ENCODE peak calls at places on chromosome 7, in eight cellular contexts. One of them, this sample, is unnamed.

GRCh38 chr7:30791126-30791525 is 19.9 kb downstream of the MINDY4 start:
- DNase-seq in T-helper 9 cell: no peak
- DNase-seq in astrocyte of the spinal cord: no peak
- DNase-seq in stimulated activated naive CD8-positive, alpha-beta T cell treated with anti-CD3 and anti-CD28 coated beads, Interleukin-15, Interleukin-2, amounts not matched to agents 100 U/mL and 50 U/mL, for 24 hours: no peak
- DNase-seq in stimulated activated CD8-positive, alpha-beta memory T cell treated with anti-CD3 and anti-CD28 coated beads, Interleukin-15, amount 100 ng/mL, for 1 hour: no peak
- DNase-seq in T follicular helper cell: no peak
- DNase-seq in amniotic epithelial cell: no peak
- DNase-seq in transverse colon: no peak
- DNase-seq in this sample: no peak

GRCh38 chr7:137658194-137658900 is 188.4 kb downstream of the DGKI start:
- DNase-seq in T-helper 9 cell: no peak
- DNase-seq in astrocyte of the spinal cord: no peak
- DNase-seq in stimulated activated naive CD8-positive, alpha-beta T cell treated with anti-CD3 and anti-CD28 coated beads, Interleukin-15, Interleukin-2, amounts not matched to agents 100 U/mL and 50 U/mL, for 24 hours: no peak
- DNase-seq in stimulated activated CD8-positive, alpha-beta memory T cell treated with anti-CD3 and anti-CD28 coated beads, Interleukin-15, amount 100 ng/mL, for 1 hour: no peak
- DNase-seq in T follicular helper cell: no peak
- DNase-seq in amniotic epithelial cell: peak
- DNase-seq in transverse colon: no peak
- DNase-seq in this sample: no peak

GRCh38 chr7:157347217-157347904 is 10.6 kb downstream of the DNAJB6 start:
- DNase-seq in T-helper 9 cell: no peak
- DNase-seq in astrocyte of the spinal cord: peak
- DNase-seq in stimulated activated naive CD8-positive, alpha-beta T cell treated with anti-CD3 and anti-CD28 coated beads, Interleukin-15, Interleukin-2, amounts not matched to agents 100 U/mL and 50 U/mL, for 24 hours: no peak
- DNase-seq in stimulated activated CD8-positive, alpha-beta memory T cell treated with anti-CD3 and anti-CD28 coated beads, Interleukin-15, amount 100 ng/mL, for 1 hour: no peak
- DNase-seq in T follicular helper cell: no peak
- DNase-seq in amniotic epithelial cell: peak
- DNase-seq in transverse colon: peak
- DNase-seq in this sample: peak

GRCh38 chr7:414681-415560 is 104.7 kb downstream of the PDGFA start:
- DNase-seq in T-helper 9 cell: no peak
- DNase-seq in astrocyte of the spinal cord: no peak
- DNase-seq in stimulated activated naive CD8-positive, alpha-beta T cell treated with anti-CD3 and anti-CD28 coated beads, Interleukin-15, Interleukin-2, amounts not matched to agents 100 U/mL and 50 U/mL, for 24 hours: no peak
- DNase-seq in stimulated activated CD8-positive, alpha-beta memory T cell treated with anti-CD3 and anti-CD28 coated beads, Interleukin-15, amount 100 ng/mL, for 1 hour: no peak
- DNase-seq in T follicular helper cell: no peak
- DNase-seq in amniotic epithelial cell: no peak
- DNase-seq in transverse colon: no peak
- DNase-seq in this sample: no peak

GRCh38 chr7:15131661-15132060 is 229.1 kb upstream of the DGKB start:
- DNase-seq in T-helper 9 cell: no peak
- DNase-seq in astrocyte of the spinal cord: no peak
- DNase-seq in stimulated activated naive CD8-positive, alpha-beta T cell treated with anti-CD3 and anti-CD28 coated beads, Interleukin-15, Interleukin-2, amounts not matched to agents 100 U/mL and 50 U/mL, for 24 hours: no peak
- DNase-seq in stimulated activated CD8-positive, alpha-beta memory T cell treated with anti-CD3 and anti-CD28 coated beads, Interleukin-15, amount 100 ng/mL, for 1 hour: no peak
- DNase-seq in T follicular helper cell: no peak
- DNase-seq in amniotic epithelial cell: no peak
- DNase-seq in transverse colon: no peak
- DNase-seq in this sample: no peak

GRCh38 chr7:159370-160270 is 32.8 kb upstream of the FAM20C start:
- DNase-seq in T-helper 9 cell: no peak
- DNase-seq in astrocyte of the spinal cord: no peak
- DNase-seq in stimulated activated naive CD8-positive, alpha-beta T cell treated with anti-CD3 and anti-CD28 coated beads, Interleukin-15, Interleukin-2, amounts not matched to agents 100 U/mL and 50 U/mL, for 24 hours: no peak
- DNase-seq in stimulated activated CD8-positive, alpha-beta memory T cell treated with anti-CD3 and anti-CD28 coated beads, Interleukin-15, amount 100 ng/mL, for 1 hour: no peak
- DNase-seq in T follicular helper cell: no peak
- DNase-seq in amniotic epithelial cell: no peak
- DNase-seq in transverse colon: no peak
- DNase-seq in this sample: no peak

GRCh38 chr7:143345428-143345900 is 17.0 kb downstream of the FAM131B start:
- DNase-seq in T-helper 9 cell: peak
- DNase-seq in astrocyte of the spinal cord: peak
- DNase-seq in stimulated activated naive CD8-positive, alpha-beta T cell treated with anti-CD3 and anti-CD28 coated beads, Interleukin-15, Interleukin-2, amounts not matched to agents 100 U/mL and 50 U/mL, for 24 hours: peak
- DNase-seq in stimulated activated CD8-positive, alpha-beta memory T cell treated with anti-CD3 and anti-CD28 coated beads, Interleukin-15, amount 100 ng/mL, for 1 hour: no peak
- DNase-seq in T follicular helper cell: peak
- DNase-seq in amniotic epithelial cell: peak
- DNase-seq in transverse colon: peak
- DNase-seq in this sample: peak

GRCh38 chr7:128121731-128122576 is 90.7 kb upstream of the LRRC4 start:
- DNase-seq in T-helper 9 cell: no peak
- DNase-seq in astrocyte of the spinal cord: no peak
- DNase-seq in stimulated activated naive CD8-positive, alpha-beta T cell treated with anti-CD3 and anti-CD28 coated beads, Interleukin-15, Interleukin-2, amounts not matched to agents 100 U/mL and 50 U/mL, for 24 hours: no peak
- DNase-seq in stimulated activated CD8-positive, alpha-beta memory T cell treated with anti-CD3 and anti-CD28 coated beads, Interleukin-15, amount 100 ng/mL, for 1 hour: no peak
- DNase-seq in T follicular helper cell: no peak
- DNase-seq in amniotic epithelial cell: no peak
- DNase-seq in transverse colon: no peak
- DNase-seq in this sample: no peak

GRCh38 chr7:24778543-24779282 is 21.4 kb upstream of the GSDME start:
- DNase-seq in T-helper 9 cell: no peak
- DNase-seq in astrocyte of the spinal cord: peak
- DNase-seq in stimulated activated naive CD8-positive, alpha-beta T cell treated with anti-CD3 and anti-CD28 coated beads, Interleukin-15, Interleukin-2, amounts not matched to agents 100 U/mL and 50 U/mL, for 24 hours: no peak
- DNase-seq in stimulated activated CD8-positive, alpha-beta memory T cell treated with anti-CD3 and anti-CD28 coated beads, Interleukin-15, amount 100 ng/mL, for 1 hour: no peak
- DNase-seq in T follicular helper cell: no peak
- DNase-seq in amniotic epithelial cell: peak
- DNase-seq in transverse colon: no peak
- DNase-seq in this sample: no peak

GRCh38 chr7:26179422-26179821 is 21.1 kb downstream of the HNRNPA2B1 start:
- DNase-seq in T-helper 9 cell: no peak
- DNase-seq in astrocyte of the spinal cord: no peak
- DNase-seq in stimulated activated naive CD8-positive, alpha-beta T cell treated with anti-CD3 and anti-CD28 coated beads, Interleukin-15, Interleukin-2, amounts not matched to agents 100 U/mL and 50 U/mL, for 24 hours: no peak
- DNase-seq in stimulated activated CD8-positive, alpha-beta memory T cell treated with anti-CD3 and anti-CD28 coated beads, Interleukin-15, amount 100 ng/mL, for 1 hour: no peak
- DNase-seq in T follicular helper cell: no peak
- DNase-seq in amniotic epithelial cell: no peak
- DNase-seq in transverse colon: no peak
- DNase-seq in this sample: no peak

GRCh38 chr7:117873056-117873932 is at the start of gene CTTNBP2:
- DNase-seq in T-helper 9 cell: no peak
- DNase-seq in astrocyte of the spinal cord: peak
- DNase-seq in stimulated activated naive CD8-positive, alpha-beta T cell treated with anti-CD3 and anti-CD28 coated beads, Interleukin-15, Interleukin-2, amounts not matched to agents 100 U/mL and 50 U/mL, for 24 hours: no peak
- DNase-seq in stimulated activated CD8-positive, alpha-beta memory T cell treated with anti-CD3 and anti-CD28 coated beads, Interleukin-15, amount 100 ng/mL, for 1 hour: no peak
- DNase-seq in T follicular helper cell: no peak
- DNase-seq in amniotic epithelial cell: peak
- DNase-seq in transverse colon: peak
- DNase-seq in this sample: peak

GRCh38 chr7:157667731-157668130 is 330.9 kb downstream of the DNAJB6 start:
- DNase-seq in T-helper 9 cell: no peak
- DNase-seq in astrocyte of the spinal cord: no peak
- DNase-seq in stimulated activated naive CD8-positive, alpha-beta T cell treated with anti-CD3 and anti-CD28 coated beads, Interleukin-15, Interleukin-2, amounts not matched to agents 100 U/mL and 50 U/mL, for 24 hours: no peak
- DNase-seq in stimulated activated CD8-positive, alpha-beta memory T cell treated with anti-CD3 and anti-CD28 coated beads, Interleukin-15, amount 100 ng/mL, for 1 hour: no peak
- DNase-seq in T follicular helper cell: no peak
- DNase-seq in amniotic epithelial cell: no peak
- DNase-seq in transverse colon: no peak
- DNase-seq in this sample: peak

GRCh38 chr7:46468753-46469356 is 547.8 kb upstream of the IGFBP3 start:
- DNase-seq in T-helper 9 cell: no peak
- DNase-seq in astrocyte of the spinal cord: peak
- DNase-seq in stimulated activated naive CD8-positive, alpha-beta T cell treated with anti-CD3 and anti-CD28 coated beads, Interleukin-15, Interleukin-2, amounts not matched to agents 100 U/mL and 50 U/mL, for 24 hours: no peak
- DNase-seq in stimulated activated CD8-positive, alpha-beta memory T cell treated with anti-CD3 and anti-CD28 coated beads, Interleukin-15, amount 100 ng/mL, for 1 hour: no peak
- DNase-seq in T follicular helper cell: no peak
- DNase-seq in amniotic epithelial cell: peak
- DNase-seq in transverse colon: no peak
- DNase-seq in this sample: no peak

GRCh38 chr7:2621948-2622640 is 9.7 kb upstream of the TTYH3 start:
- DNase-seq in T-helper 9 cell: no peak
- DNase-seq in astrocyte of the spinal cord: no peak
- DNase-seq in stimulated activated naive CD8-positive, alpha-beta T cell treated with anti-CD3 and anti-CD28 coated beads, Interleukin-15, Interleukin-2, amounts not matched to agents 100 U/mL and 50 U/mL, for 24 hours: no peak
- DNase-seq in stimulated activated CD8-positive, alpha-beta memory T cell treated with anti-CD3 and anti-CD28 coated beads, Interleukin-15, amount 100 ng/mL, for 1 hour: no peak
- DNase-seq in T follicular helper cell: no peak
- DNase-seq in amniotic epithelial cell: no peak
- DNase-seq in transverse colon: no peak
- DNase-seq in this sample: no peak

GRCh38 chr7:157537056-157537455 is 200.3 kb downstream of the DNAJB6 start:
- DNase-seq in T-helper 9 cell: no peak
- DNase-seq in astrocyte of the spinal cord: no peak
- DNase-seq in stimulated activated naive CD8-positive, alpha-beta T cell treated with anti-CD3 and anti-CD28 coated beads, Interleukin-15, Interleukin-2, amounts not matched to agents 100 U/mL and 50 U/mL, for 24 hours: no peak
- DNase-seq in stimulated activated CD8-positive, alpha-beta memory T cell treated with anti-CD3 and anti-CD28 coated beads, Interleukin-15, amount 100 ng/mL, for 1 hour: no peak
- DNase-seq in T follicular helper cell: no peak
- DNase-seq in amniotic epithelial cell: no peak
- DNase-seq in transverse colon: no peak
- DNase-seq in this sample: peak

GRCh38 chr7:5695709-5696345 is 85.6 kb downstream of the RNF216 start:
- DNase-seq in T-helper 9 cell: no peak
- DNase-seq in astrocyte of the spinal cord: peak
- DNase-seq in stimulated activated naive CD8-positive, alpha-beta T cell treated with anti-CD3 and anti-CD28 coated beads, Interleukin-15, Interleukin-2, amounts not matched to agents 100 U/mL and 50 U/mL, for 24 hours: no peak
- DNase-seq in stimulated activated CD8-positive, alpha-beta memory T cell treated with anti-CD3 and anti-CD28 coated beads, Interleukin-15, amount 100 ng/mL, for 1 hour: no peak
- DNase-seq in T follicular helper cell: no peak
- DNase-seq in amniotic epithelial cell: peak
- DNase-seq in transverse colon: peak
- DNase-seq in this sample: peak

GRCh38 chr7:2936301-2936700 is 92.2 kb upstream of the GNA12 start:
- DNase-seq in T-helper 9 cell: no peak
- DNase-seq in astrocyte of the spinal cord: no peak
- DNase-seq in stimulated activated naive CD8-positive, alpha-beta T cell treated with anti-CD3 and anti-CD28 coated beads, Interleukin-15, Interleukin-2, amounts not matched to agents 100 U/mL and 50 U/mL, for 24 hours: no peak
- DNase-seq in stimulated activated CD8-positive, alpha-beta memory T cell treated with anti-CD3 and anti-CD28 coated beads, Interleukin-15, amount 100 ng/mL, for 1 hour: no peak
- DNase-seq in T follicular helper cell: no peak
- DNase-seq in amniotic epithelial cell: no peak
- DNase-seq in transverse colon: no peak
- DNase-seq in this sample: no peak

GRCh38 chr7:138665249-138665648 is 35.9 kb downstream of the SVOPL start:
- DNase-seq in T-helper 9 cell: no peak
- DNase-seq in astrocyte of the spinal cord: no peak
- DNase-seq in stimulated activated naive CD8-positive, alpha-beta T cell treated with anti-CD3 and anti-CD28 coated beads, Interleukin-15, Interleukin-2, amounts not matched to agents 100 U/mL and 50 U/mL, for 24 hours: no peak
- DNase-seq in stimulated activated CD8-positive, alpha-beta memory T cell treated with anti-CD3 and anti-CD28 coated beads, Interleukin-15, amount 100 ng/mL, for 1 hour: no peak
- DNase-seq in T follicular helper cell: no peak
- DNase-seq in amniotic epithelial cell: no peak
- DNase-seq in transverse colon: peak
- DNase-seq in this sample: no peak

GRCh38 chr7:32957326-32958045 is at the start of gene FKBP9:
- DNase-seq in T-helper 9 cell: no peak
- DNase-seq in astrocyte of the spinal cord: peak
- DNase-seq in stimulated activated naive CD8-positive, alpha-beta T cell treated with anti-CD3 and anti-CD28 coated beads, Interleukin-15, Interleukin-2, amounts not matched to agents 100 U/mL and 50 U/mL, for 24 hours: peak
- DNase-seq in stimulated activated CD8-positive, alpha-beta memory T cell treated with anti-CD3 and anti-CD28 coated beads, Interleukin-15, amount 100 ng/mL, for 1 hour: no peak
- DNase-seq in T follicular helper cell: no peak
- DNase-seq in amniotic epithelial cell: peak
- DNase-seq in transverse colon: peak
- DNase-seq in this sample: peak

This sample was measured in body of pancreas.